ENCODE peak calls at places on chromosomes 1 and 21, in five cellular contexts. S, F, T, L and C are unnamed samples.

GRCh38 chr1:44501022-44501910 is 96.2 kb downstream of the RNF220 start:
- DNase-seq in S (peak), F (no peak), T (no peak), L (peak), C (no peak)

GRCh38 chr21:35563885-35564451 is 496.4 kb downstream of the SETD4 start:
- DNase-seq in S (no peak), F (no peak), T (no peak), L (no peak), C (no peak)

GRCh38 chr1:151106891-151107290 is 36.3 kb downstream of the GABPB2 start:
- DNase-seq in S (no peak), F (no peak), T (no peak), L (no peak), C (no peak)

GRCh38 chr1:56229183-56229582 is 350.2 kb downstream of the PLPP3 start:
- DNase-seq in S (peak), F (no peak), T (no peak), L (no peak), C (no peak)

GRCh38 chr1:165896277-165896676 is 68.9 kb downstream of the UCK2 start:
- DNase-seq in S (no peak), F (no peak), T (no peak), L (no peak), C (no peak)

GRCh38 chr21:36929622-36930021 is 36.8 kb downstream of the HLCS start:
- DNase-seq in S (no peak), F (no peak), T (no peak), L (no peak), C (no peak)

GRCh38 chr1:225617479-225617878 is 35.4 kb downstream of the ENAH start:
- DNase-seq in S (no peak), F (no peak), T (no peak), L (no peak), C (no peak)

GRCh38 chr1:12448746-12449177 is 169.2 kb downstream of the DHRS3 start:
- DNase-seq in S (no peak), F (no peak), T (no peak), L (no peak), C (no peak)

GRCh38 chr1:3462356-3463012 is 8.0 kb downstream of the ARHGEF16 start:
- DNase-seq in S (no peak), F (no peak), T (no peak), L (no peak), C (no peak)

GRCh38 chr1:174769961-174770549 is 229.7 kb upstream of the CACYBP start:
- DNase-seq in S (peak), F (no peak), T (peak), L (peak), C (peak)

GRCh38 chr1:174999926-175000696 is at the start of gene CACYBP:
- DNase-seq in S (peak), F (no peak), T (no peak), L (peak), C (no peak)

GRCh38 chr1:209102120-209102519 is 481.4 kb upstream of the CAMK1G start:
- DNase-seq in S (no peak), F (no peak), T (no peak), L (no peak), C (no peak)

GRCh38 chr21:45376459-45377324 is 28.3 kb upstream of the COL18A1 start:
- DNase-seq in S (no peak), F (no peak), T (no peak), L (no peak), C (no peak)

GRCh38 chr21:41891132-41891531 is 12.0 kb upstream of the PRDM15 start:
- DNase-seq in S (no peak), F (no peak), T (no peak), L (no peak), C (no peak)

GRCh38 chr1:176949033-176949662 is 215.4 kb downstream of the ASTN1 start:
- DNase-seq in S (peak), F (peak), T (no peak), L (peak), C (peak)

GRCh38 chr21:34261841-34262832 is 101.7 kb upstream of the KCNE2 start:
- DNase-seq in S (no peak), F (no peak), T (no peak), L (no peak), C (no peak)

GRCh38 chr21:34260598-34260997 is 103.2 kb upstream of the KCNE2 start:
- DNase-seq in S (no peak), F (no peak), T (no peak), L (no peak), C (no peak)

GRCh38 chr21:34268493-34268892 is 95.3 kb upstream of the KCNE2 start:
- DNase-seq in S (no peak), F (no peak), T (no peak), L (no peak), C (no peak)

GRCh38 chr21:34266322-34266721 is 97.5 kb upstream of the KCNE2 start:
- DNase-seq in S (no peak), F (no peak), T (no peak), L (no peak), C (no peak)

DNA sequence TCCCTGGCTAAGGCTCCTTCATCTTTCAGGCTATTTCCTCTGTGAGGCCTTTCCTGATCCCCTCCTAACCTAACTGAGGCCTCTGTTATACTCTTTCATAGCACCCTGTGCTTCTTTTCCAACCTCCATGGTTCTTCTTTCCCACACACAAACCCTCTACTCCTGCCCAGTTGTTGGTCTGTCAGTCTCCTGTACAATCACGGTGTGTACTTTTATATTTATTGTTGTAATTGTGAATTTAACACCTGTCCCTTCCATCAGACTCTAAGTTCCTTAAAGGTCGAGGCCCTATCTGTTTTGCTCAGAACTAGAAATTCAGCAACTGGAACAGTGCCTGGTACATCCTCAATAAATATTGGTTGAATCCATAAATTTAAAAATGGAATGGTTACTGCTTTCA is 100.2 kb upstream of the KCNE2 start:
- DNase-seq in S (no peak), F (no peak), T (no peak), L (no peak), C (no peak)
- TF ChIP-seq SUZ12 in S (no peak), F (no peak), T (no peak), L (no peak), C (no peak)

GRCh38 chr1:54982739-54983138 is 2.3 kb downstream of the TMEM61 start:
- DNase-seq in S (no peak), F (no peak), T (no peak), L (peak), C (no peak)
- TF ChIP-seq SUZ12 in S (no peak), F (no peak), T (no peak), L (no peak), C (no peak)

GRCh38 chr1:213326666-213327317 is 275.8 kb downstream of the RPS6KC1 start:
- DNase-seq in S (no peak), F (no peak), T (no peak), L (no peak), C (no peak)

GRCh38 chr1:213325482-213325881 is 274.4 kb downstream of the RPS6KC1 start:
- DNase-seq in S (no peak), F (no peak), T (no peak), L (no peak), C (no peak)

GRCh38 chr1:213331776-213332175 is 280.7 kb downstream of the RPS6KC1 start:
- DNase-seq in S (no peak), F (no peak), T (no peak), L (no peak), C (no peak)

GRCh38 chr1:213330281-213330680 is 279.2 kb downstream of the RPS6KC1 start:
- DNase-seq in S (no peak), F (no peak), T (no peak), L (no peak), C (no peak)

GRCh38 chr1:213327318-213327667 is 276.3 kb downstream of the RPS6KC1 start:
- DNase-seq in S (peak), F (peak), T (no peak), L (no peak), C (no peak)
- TF ChIP-seq SUZ12 in S (no peak), F (no peak), T (no peak), L (no peak), C (no peak)

GRCh38 chr1:89719502-89720306 is 86.8 kb downstream of the LRRC8C start:
- DNase-seq in S (no peak), F (no peak), T (peak), L (no peak), C (no peak)
- TF ChIP-seq SUZ12 in S (no peak), F (no peak), T (no peak), L (no peak), C (no peak)

DNA sequence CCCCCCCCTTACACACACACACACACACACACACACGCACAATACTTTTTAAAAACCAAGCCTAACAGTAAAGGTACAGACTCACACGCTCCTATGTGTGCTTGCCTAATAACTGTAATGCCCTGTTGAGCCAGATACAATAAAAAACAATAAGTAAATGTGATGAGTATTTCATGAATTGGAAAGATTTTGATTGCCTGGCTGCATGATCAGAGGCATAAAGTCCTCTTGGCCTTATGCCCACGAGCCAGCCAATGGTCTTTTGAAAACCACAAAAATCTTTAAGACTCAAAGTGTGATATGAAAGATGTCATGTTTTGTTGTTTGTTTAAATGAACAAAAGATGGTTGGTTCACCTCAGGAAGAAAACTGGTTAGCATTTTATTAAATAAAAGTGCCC is 441.9 kb upstream of the ZRANB2 start:
- DNase-seq in S (no peak), F (no peak), T (no peak), L (no peak), C (no peak)
- TF ChIP-seq SUZ12 in S (no peak), F (no peak), T (no peak), L (no peak), C (no peak)

GRCh38 chr1:45550401-45551305 is at the start of gene AKR1A1:
- DNase-seq in S (peak), F (peak), T (peak), L (peak), C (peak)
- TF ChIP-seq SUZ12 in S (no peak), F (no peak), T (no peak), L (peak), C (no peak)

GRCh38 chr1:59638172-59638800 is 176.5 kb upstream of the HOOK1 start:
- DNase-seq in S (peak), F (no peak), T (no peak), L (peak), C (no peak)
- TF ChIP-seq SUZ12 in S (no peak), F (no peak), T (no peak), L (no peak), C (no peak)

GRCh38 chr1:117225931-117226330 is 15.2 kb upstream of the VTCN1 start:
- DNase-seq in S (no peak), F (no peak), T (no peak), L (no peak), C (no peak)

GRCh38 chr1:117232551-117232950 is 21.8 kb upstream of the VTCN1 start:
- DNase-seq in S (no peak), F (no peak), T (no peak), L (no peak), C (no peak)

GRCh38 chr1:117235863-117236465 is 25.2 kb upstream of the VTCN1 start:
- DNase-seq in S (no peak), F (no peak), T (no peak), L (no peak), C (no peak)

GRCh38 chr1:117229217-117229616 is 18.5 kb upstream of the VTCN1 start:
- DNase-seq in S (no peak), F (no peak), T (no peak), L (no peak), C (no peak)

GRCh38 chr1:117231748-117232373 is 21.1 kb upstream of the VTCN1 start:
- DNase-seq in S (no peak), F (no peak), T (no peak), L (no peak), C (no peak)
- TF ChIP-seq SUZ12 in S (no peak), F (no peak), T (no peak), L (no peak), C (no peak)

GRCh38 chr1:221800831-221801610 is 59.1 kb upstream of the DUSP10 start:
- DNase-seq in S (no peak), F (no peak), T (no peak), L (no peak), C (no peak)

GRCh38 chr1:221806236-221806635 is 64.3 kb upstream of the DUSP10 start:
- DNase-seq in S (no peak), F (no peak), T (no peak), L (no peak), C (no peak)

GRCh38 chr1:221806984-221807383 is 65.1 kb upstream of the DUSP10 start:
- DNase-seq in S (no peak), F (no peak), T (no peak), L (no peak), C (no peak)

GRCh38 chr1:221804303-221804702 is 62.4 kb upstream of the DUSP10 start:
- DNase-seq in S (no peak), F (no peak), T (no peak), L (no peak), C (no peak)

DNA sequence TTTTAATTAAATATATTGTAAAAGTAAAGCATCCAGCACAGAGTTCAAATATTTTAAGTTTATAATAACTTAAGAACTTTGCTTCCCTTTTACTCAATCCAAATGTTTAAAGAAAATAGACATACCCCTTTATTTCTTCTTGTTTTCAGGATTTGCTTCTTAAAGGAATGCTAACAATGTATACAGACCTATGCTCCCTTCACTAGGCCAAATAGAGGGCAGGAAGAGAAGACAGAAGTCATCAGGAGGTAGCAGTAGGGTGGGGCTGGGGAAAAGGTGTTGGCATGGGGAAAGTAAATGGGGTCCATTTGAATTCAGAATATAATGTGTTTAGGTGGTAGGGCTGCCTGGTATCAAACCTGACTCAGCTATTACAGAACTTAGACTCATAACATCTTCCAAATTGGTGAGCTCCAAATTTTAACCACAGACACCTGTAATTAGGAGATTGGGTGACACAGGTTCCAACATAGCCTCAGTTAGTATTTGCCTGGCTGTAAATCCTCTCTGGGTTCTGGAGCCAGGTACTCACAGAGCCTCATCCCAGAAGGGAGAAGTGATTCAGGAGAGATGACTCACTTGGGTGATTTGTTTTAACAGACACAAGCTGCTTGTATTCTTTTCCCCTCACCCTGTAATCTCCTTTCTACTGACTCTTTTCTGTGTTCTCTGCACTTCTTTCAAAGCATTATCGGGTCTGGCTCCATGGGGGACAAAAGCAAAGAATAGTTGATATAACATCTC is 60.1 kb upstream of the DUSP10 start:
- DNase-seq in S (peak), F (no peak), T (no peak), L (no peak), C (no peak)
- TF ChIP-seq SUZ12 in S (no peak), F (no peak), T (no peak), L (no peak), C (no peak)